ENCODE peak calls at places on chromosomes 11 and 22, in four cellular contexts. X is neuronal stem cell, J is A549, S is stomach. Y is an unnamed sample. For H3K9me3, the result is how much of the 10 kb centered on the place peaks cover.

GRCh38 chr11:105189586-105189985 is 50.0 kb upstream of the CARD18 start:
- DNase-seq in X (no peak), J (no peak), S (no peak), Y (no peak)

GRCh38 chr11:129279326-129280026 is 87.4 kb upstream of the ARHGAP32 start:
- DNase-seq in X (peak), J (peak), S (peak), Y (peak)

GRCh38 chr11:82546556-82547162 is 187.0 kb downstream of the FAM181B start:
- DNase-seq in X (no peak), J (no peak), S (no peak), Y (no peak)

GRCh38 chr11:128500488-128500887 is 86.9 kb downstream of the ETS1 start:
- DNase-seq in X (no peak), J (no peak), S (no peak), Y (no peak)

GRCh38 chr11:69391192-69392103 is 90.0 kb upstream of the LINC01488 start:
- DNase-seq in X (no peak), J (no peak), S (no peak), Y (no peak)

GRCh38 chr11:105489431-105489830 is 120.4 kb upstream of the GRIA4 start:
- DNase-seq in X (peak), J (no peak), S (no peak), Y (no peak)

GRCh38 chr11:100546714-100547113 is 140.4 kb upstream of the ARHGAP42 start:
- DNase-seq in X (no peak), J (peak), S (no peak), Y (no peak)

GRCh38 chr22:40415531-40416266 is 45.3 kb downstream of the SGSM3 start:
- DNase-seq in X (no peak), J (no peak), S (no peak), Y (no peak)

GRCh38 chr11:12914401-12914912 is 94.7 kb upstream of the RASSF10 start:
- DNase-seq in X (peak), J (peak), S (no peak), Y (no peak)

GRCh38 chr11:69480547-69481392 is 693 bp upstream of the LINC01488 start:
- DNase-seq in X (no peak), J (peak), S (no peak), Y (no peak)

GRCh38 chr11:34318111-34319037 is 39.4 kb downstream of the ABTB2 start:
- DNase-seq in X (no peak), J (peak), S (no peak), Y (no peak)

GRCh38 chr11:57546869-57547518 is 9.6 kb downstream of the SMTNL1 start:
- DNase-seq in X (no peak), J (peak), S (no peak), Y (no peak)

GRCh38 chr22:39721456-39722325 is 151.1 kb downstream of the CACNA1I start:
- DNase-seq in X (no peak), J (no peak), S (peak), Y (no peak)

GRCh38 chr22:43953988-43954771 is 1.1 kb upstream of the SAMM50 start:
- DNase-seq in X (no peak), J (no peak), S (no peak), Y (no peak)

GRCh38 chr11:76872959-76873827 is 12.5 kb downstream of the ACER3 start:
- DNase-seq in X (no peak), J (no peak), S (no peak), Y (no peak)

GRCh38 chr22:26259510-26259909 is 90.2 kb downstream of the SEZ6L start:
- DNase-seq in X (peak), J (peak), S (no peak), Y (no peak)

GRCh38 chr11:45665206-45665932 is at the start of gene CHST1:
- DNase-seq in X (no peak), J (peak), S (peak), Y (no peak)

GRCh38 chr11:65880844-65881421 is 1.3 kb downstream of the CTSW start:
- DNase-seq in X (no peak), J (no peak), S (no peak), Y (no peak)

GRCh38 chr11:120142072-120142423 is 4.1 kb upstream of the TRIM29 start:
- DNase-seq in X (no peak), J (no peak), S (no peak), Y (no peak)

GRCh38 chr11:87141980-87142514 is 104.3 kb downstream of the TMEM135 start:
- DNase-seq in X (no peak), J (no peak), S (no peak), Y (no peak)

GRCh38 chr11:110908401-110909106 is 196.3 kb upstream of the ARHGAP20 start:
- DNase-seq in X (no peak), J (peak), S (no peak), Y (no peak)

GRCh38 chr11:118088531-118088930 is 1.8 kb upstream of the SMIM35 start:
- DNase-seq in X (no peak), J (no peak), S (peak), Y (no peak)

GRCh38 chr11:121965330-121965729 is 150.7 kb downstream of the BLID start:
- DNase-seq in X (no peak), J (peak), S (no peak), Y (no peak)

GRCh38 chr11:27532652-27533325 is 26.2 kb upstream of the LIN7C start:
- DNase-seq in X (no peak), J (no peak), S (no peak), Y (no peak)

GRCh38 chr11:72238040-72238450 is 5.9 kb downstream of the PHOX2A start:
- DNase-seq in X (peak), J (peak), S (peak), Y (peak)

GRCh38 chr22:17096095-17096494 is 11.3 kb downstream of the IL17RA start:
- DNase-seq in X (no peak), J (no peak), S (no peak), Y (no peak)

GRCh38 chr11:19951558-19952083 is 208.7 kb downstream of the DBX1 start:
- DNase-seq in X (peak), J (peak), S (no peak), Y (peak)

GRCh38 chr11:35064114-35064800 is 74.7 kb upstream of the CD44 start:
- DNase-seq in X (no peak), J (no peak), S (no peak), Y (no peak)

GRCh38 chr11:36211735-36212430 is 77.3 kb downstream of the COMMD9 start:
- DNase-seq in X (peak), J (no peak), S (no peak), Y (no peak)

GRCh38 chr11:20211691-20212090 is 51.4 kb upstream of the DBX1 start:
- DNase-seq in X (no peak), J (no peak), S (no peak), Y (no peak)

GRCh38 chr22:27220349-27220748 is 563.0 kb downstream of the MIAT start:
- DNase-seq in X (no peak), J (no peak), S (no peak), Y (no peak)

GRCh38 chr11:130580372-130580771 is 131.9 kb downstream of the ADAMTS15 start:
- DNase-seq in X (peak), J (peak), S (no peak), Y (no peak)

GRCh38 chr11:64219354-64219684 is 6.7 kb downstream of the TRPT1 start:
- DNase-seq in X (no peak), J (no peak), S (no peak), Y (no peak)

GRCh38 chr11:64220271-64220670 is 5.7 kb downstream of the TRPT1 start:
- DNase-seq in X (no peak), J (no peak), S (no peak), Y (no peak)

GRCh38 chr11:64218628-64219353 is 7.2 kb downstream of the TRPT1 start:
- DNase-seq in X (no peak), J (no peak), S (no peak), Y (no peak)

GRCh38 chr11:64220798-64221197 is 5.2 kb downstream of the TRPT1 start:
- DNase-seq in X (no peak), J (no peak), S (no peak), Y (no peak)

GRCh38 chr11:64219755-64220154 is 6.2 kb downstream of the TRPT1 start:
- DNase-seq in X (no peak), J (no peak), S (no peak), Y (no peak)
- H3K4me3 ChIP-seq in X (no peak), J (no peak), S (no peak), Y (no peak)

GRCh38 chr11:2820976-2821375 is 64.6 kb downstream of the CDKN1C start:
- DNase-seq in X (no peak), J (no peak), S (no peak), Y (no peak)

GRCh38 chr11:2818503-2818902 is 67.1 kb downstream of the CDKN1C start:
- DNase-seq in X (no peak), J (no peak), S (no peak), Y (no peak)

GRCh38 chr11:2818021-2818420 is 67.6 kb downstream of the CDKN1C start:
- DNase-seq in X (no peak), J (no peak), S (no peak), Y (no peak)

GRCh38 chr11:2817431-2817830 is 68.1 kb downstream of the CDKN1C start:
- DNase-seq in X (no peak), J (no peak), S (no peak), Y (no peak)

GRCh38 chr11:2819316-2819715 is 66.3 kb downstream of the CDKN1C start:
- DNase-seq in X (no peak), J (no peak), S (no peak), Y (no peak)
- H3K9me3 ChIP-seq in X (under half), J (under half), S (under half), Y (under half)

GRCh38 chr11:501683-502287 is 5.3 kb downstream of the RNH1 start:
- DNase-seq in X (no peak), J (no peak), S (no peak), Y (no peak)

GRCh38 chr11:502288-503178 is 4.5 kb downstream of the RNH1 start:
- DNase-seq in X (no peak), J (no peak), S (no peak), Y (no peak)

GRCh38 chr11:504994-505344 is 2.1 kb downstream of the RNH1 start:
- DNase-seq in X (no peak), J (no peak), S (no peak), Y (no peak)

GRCh38 chr11:504053-504993 is 2.7 kb downstream of the RNH1 start:
- DNase-seq in X (no peak), J (no peak), S (peak), Y (no peak)

GRCh38 chr11:503179-503981 is 3.7 kb downstream of the RNH1 start:
- DNase-seq in X (no peak), J (no peak), S (no peak), Y (no peak)
- H3K4me3 ChIP-seq in X (no peak), J (no peak), S (peak), Y (no peak)

GRCh38 chr22:48959496-48959895 is 868.2 kb downstream of the BRD1 start:
- DNase-seq in X (no peak), J (no peak), S (peak), Y (no peak)
- H3K9me3 ChIP-seq in X (under half), J (under half), S (under half), Y (under half)

DNA sequence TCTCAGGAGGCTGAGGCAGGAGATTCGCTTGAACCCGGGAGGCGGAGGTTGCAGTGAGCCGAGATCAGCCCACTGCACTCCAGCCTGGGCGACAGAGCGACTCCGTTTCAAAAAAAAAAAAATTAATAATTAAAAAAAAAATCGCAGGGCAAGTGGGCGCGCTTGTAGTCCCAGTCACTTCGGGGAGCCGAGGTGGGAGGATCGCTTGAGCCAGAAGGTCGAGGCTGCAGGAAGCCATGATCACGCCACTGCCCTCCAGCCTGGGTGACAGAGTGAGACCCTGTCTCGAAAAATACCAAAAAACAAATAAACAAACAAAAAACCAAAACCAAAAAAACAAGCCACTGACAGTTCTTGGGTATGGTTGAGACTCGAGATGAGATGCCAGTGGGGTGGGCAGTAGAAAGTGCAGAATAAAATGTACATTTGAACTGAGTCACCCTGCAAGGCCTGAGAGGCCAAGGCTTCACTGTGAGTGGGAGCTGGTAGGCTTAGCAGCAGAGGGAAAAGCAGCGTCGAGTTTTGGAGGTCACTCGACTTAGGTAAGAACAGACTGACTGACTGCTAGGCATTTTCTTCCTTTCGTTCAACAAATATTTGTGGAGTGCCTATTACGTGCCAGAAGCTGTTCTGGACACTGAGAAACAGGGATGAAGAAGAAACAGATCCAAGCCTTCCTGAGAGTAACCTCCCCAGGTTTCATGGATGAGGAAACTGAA is 623 bp upstream of the LDHA start:
- DNase-seq in X (no peak), J (no peak), S (no peak), Y (no peak)
- H3K4me3 ChIP-seq in X (peak), J (peak), S (peak), Y (peak)

GRCh38 chr22:49101225-49101624 is 726.4 kb downstream of the BRD1 start:
- DNase-seq in X (no peak), J (no peak), S (no peak), Y (no peak)
- H3K9me3 ChIP-seq in X (under half), J (under half), S (under half), Y (under half)

GRCh38 chr22:37199839-37200161 is 11.8 kb upstream of the C1QTNF6 start:
- DNase-seq in X (no peak), J (no peak), S (no peak), Y (no peak)
- H3K4me3 ChIP-seq in X (no peak), J (peak), S (peak), Y (peak)

DNA sequence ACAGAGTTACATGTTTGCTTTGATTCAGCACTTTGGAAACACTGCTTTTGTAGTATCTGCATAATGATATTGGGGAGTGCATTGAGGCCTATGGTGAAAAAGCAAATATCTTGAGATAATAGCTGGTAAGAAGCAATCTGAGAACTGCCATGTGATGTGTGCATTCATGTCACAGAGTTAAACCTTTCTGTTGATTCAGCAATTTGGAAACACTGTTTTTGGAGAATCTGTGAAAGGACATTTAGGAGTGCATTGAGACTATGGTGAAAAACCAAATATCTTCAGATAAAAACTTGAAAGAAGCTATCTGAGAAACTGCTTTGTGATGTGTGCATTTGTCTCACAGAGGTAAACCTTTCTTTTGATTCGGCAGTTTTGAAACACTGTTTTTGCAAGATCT is 346.8 kb downstream of the OR4C45 start:
- DNase-seq in X (no peak), J (no peak), S (no peak), Y (no peak)
- H3K9me3 ChIP-seq in X (under half), J (under half), S (under half), Y (half or more)

GRCh38 chr22:19231986-19232385 is 53.5 kb upstream of the SLC25A1 start:
- DNase-seq in X (no peak), J (no peak), S (no peak), Y (no peak)
- H3K4me3 ChIP-seq in X (no peak), J (no peak), S (no peak), Y (no peak)

GRCh38 chr11:132626446-132626845 is 905.9 kb downstream of the OPCML start:
- DNase-seq in X (no peak), J (no peak), S (no peak), Y (no peak)
- H3K9me3 ChIP-seq in X (under half), J (under half), S (under half), Y (under half)